ENCODE peak calls at places on chromosomes 4 and X, in seven cellular contexts. S, B, M, L, X, J and W are unnamed samples.

GRCh38 chr4:69058410-69059059 is 37.7 kb upstream of the UGT2B7 start:
- DNase-seq in S (no peak), B (no peak), M (no peak), L (no peak), X (no peak), J (no peak), W (no peak)

GRCh38 chr4:3797831-3798500 is 31.8 kb downstream of the ADRA2C start:
- DNase-seq in S (no peak), B (no peak), M (no peak), L (no peak), X (no peak), J (no peak), W (no peak)

GRCh38 chr4:77990904-77991358 is 66.2 kb upstream of the FRAS1 start:
- DNase-seq in S (no peak), B (no peak), M (no peak), L (no peak), X (no peak), J (no peak), W (no peak)

GRCh38 chrX:2485460-2485753 is 15.4 kb downstream of the DHRSX start:
- DNase-seq in S (peak), B (no peak), M (no peak), L (no peak), X (no peak), J (no peak), W (no peak)

GRCh38 chr4:137794779-137795178 is 262.5 kb upstream of the PCDH18 start:
- DNase-seq in S (peak), B (no peak), M (no peak), L (no peak), X (no peak), J (no peak), W (no peak)

GRCh38 chr4:101621120-101621519 is 169.4 kb upstream of the BANK1 start:
- DNase-seq in S (peak), B (no peak), M (peak), L (no peak), X (peak), J (no peak), W (peak)

GRCh38 chrX:53550756-53551463 is 116.7 kb upstream of the HSD17B10 start:
- DNase-seq in S (no peak), B (no peak), M (no peak), L (no peak), X (no peak), J (no peak), W (no peak)

GRCh38 chr4:142881331-142881730 is 35.2 kb upstream of the INPP4B start:
- DNase-seq in S (no peak), B (no peak), M (no peak), L (no peak), X (no peak), J (no peak), W (no peak)

GRCh38 chr4:145404754-145405153 is 76.9 kb upstream of the SMAD1 start:
- DNase-seq in S (no peak), B (no peak), M (peak), L (no peak), X (no peak), J (no peak), W (no peak)

GRCh38 chrX:130100180-130100579 is 10.1 kb downstream of the ELF4 start:
- DNase-seq in S (peak), B (no peak), M (peak), L (no peak), X (no peak), J (no peak), W (peak)

GRCh38 chrX:30635630-30636029 is 17.6 kb upstream of the GK start:
- DNase-seq in S (no peak), B (no peak), M (no peak), L (no peak), X (no peak), J (no peak), W (peak)

GRCh38 chr4:94126669-94127068 is 81.0 kb upstream of the SMARCAD1 start:
- DNase-seq in S (no peak), B (no peak), M (no peak), L (no peak), X (no peak), J (no peak), W (no peak)

GRCh38 chr4:156771171-156771837 is 200.3 kb downstream of the PDGFC start:
- DNase-seq in S (peak), B (no peak), M (peak), L (no peak), X (no peak), J (no peak), W (peak)

GRCh38 chr4:103994059-103994458 is 274.3 kb upstream of the TACR3 start:
- DNase-seq in S (no peak), B (no peak), M (peak), L (no peak), X (no peak), J (no peak), W (peak)

GRCh38 chrX:8649969-8650368 is 82.0 kb downstream of the ANOS1 start:
- DNase-seq in S (no peak), B (no peak), M (no peak), L (no peak), X (no peak), J (no peak), W (no peak)

GRCh38 chrX:131792789-131793462 is 230.2 kb upstream of the STK26 start:
- DNase-seq in S (peak), B (no peak), M (peak), L (peak), X (peak), J (no peak), W (no peak)

GRCh38 chrX:119189586-119189985 is 46.5 kb upstream of the PGRMC1 start:
- DNase-seq in S (peak), B (no peak), M (peak), L (no peak), X (no peak), J (no peak), W (no peak)

GRCh38 chr4:172202480-172203076 is 389.4 kb downstream of the GALNTL6 start:
- DNase-seq in S (peak), B (no peak), M (peak), L (no peak), X (peak), J (no peak), W (peak)

GRCh38 chr4:28149762-28150161 is 1289.1 kb downstream of the STIM2 start:
- DNase-seq in S (no peak), B (no peak), M (no peak), L (no peak), X (no peak), J (no peak), W (no peak)

GRCh38 chr4:66691101-66691500 is 854.2 kb downstream of the CENPC start:
- DNase-seq in S (no peak), B (no peak), M (peak), L (no peak), X (no peak), J (no peak), W (peak)

GRCh38 chr4:78297075-78297815 is 240.1 kb downstream of the FRAS1 start:
- DNase-seq in S (peak), B (no peak), M (no peak), L (no peak), X (no peak), J (no peak), W (peak)

GRCh38 chr4:138953962-138954371 is 61.6 kb upstream of the NOCT start:
- DNase-seq in S (peak), B (no peak), M (peak), L (no peak), X (peak), J (no peak), W (peak)

GRCh38 chrX:24789047-24789446 is 95.3 kb downstream of the POLA1 start:
- DNase-seq in S (no peak), B (no peak), M (no peak), L (no peak), X (no peak), J (no peak), W (no peak)

GRCh38 chr4:161393614-161394013 is 770.2 kb downstream of the FSTL5 start:
- DNase-seq in S (no peak), B (no peak), M (no peak), L (no peak), X (no peak), J (no peak), W (no peak)

GRCh38 chr4:157221895-157222763 is 1.6 kb downstream of the GRIA2 start:
- DNase-seq in S (no peak), B (no peak), M (no peak), L (peak), X (no peak), J (no peak), W (peak)

GRCh38 chr4:72809208-72809607 is 240.2 kb upstream of the ADAMTS3 start:
- DNase-seq in S (peak), B (no peak), M (peak), L (no peak), X (no peak), J (no peak), W (no peak)

GRCh38 chrX:136598631-136599030 is 49.3 kb upstream of the CD40LG start:
- DNase-seq in S (no peak), B (no peak), M (no peak), L (no peak), X (no peak), J (no peak), W (no peak)

GRCh38 chrX:153342762-153343558 is 9.0 kb downstream of the ZNF275 start:
- DNase-seq in S (peak), B (no peak), M (no peak), L (no peak), X (no peak), J (no peak), W (no peak)

GRCh38 chr4:24229976-24230375 is 340.1 kb upstream of the PPARGC1A start:
- DNase-seq in S (peak), B (no peak), M (peak), L (no peak), X (no peak), J (no peak), W (no peak)

GRCh38 chr4:75498041-75498440 is 16.2 kb downstream of the RCHY1 start:
- DNase-seq in S (no peak), B (no peak), M (peak), L (no peak), X (no peak), J (no peak), W (no peak)

GRCh38 chrX:154804957-154805695 is at the start of gene MPP1:
- DNase-seq in S (peak), B (peak), M (peak), L (peak), X (peak), J (peak), W (peak)

GRCh38 chr4:80078361-80079092 is 5.5 kb upstream of the ANTXR2 start:
- DNase-seq in S (no peak), B (no peak), M (no peak), L (no peak), X (no peak), J (no peak), W (no peak)

GRCh38 chrX:152817082-152817744 is 13.3 kb downstream of the CETN2 start:
- DNase-seq in S (peak), B (no peak), M (no peak), L (no peak), X (no peak), J (no peak), W (peak)

GRCh38 chrX:45756562-45756961 is 555.9 kb upstream of the DIPK2B start:
- DNase-seq in S (no peak), B (no peak), M (peak), L (no peak), X (no peak), J (no peak), W (peak)

GRCh38 chr4:89598602-89599001 is 238.4 kb downstream of the SNCA start:
- DNase-seq in S (no peak), B (no peak), M (peak), L (no peak), X (no peak), J (no peak), W (peak)

GRCh38 chrX:31435592-31435991 is 363.8 kb upstream of the FTHL17 start:
- DNase-seq in S (peak), B (no peak), M (no peak), L (no peak), X (no peak), J (no peak), W (peak)

GRCh38 chr4:99504804-99505502 is 5.9 kb upstream of the C4orf17 start:
- DNase-seq in S (no peak), B (no peak), M (peak), L (no peak), X (no peak), J (no peak), W (no peak)